ENCODE peak calls at places on chromosomes 1 and 21, in seven cellular contexts. O is heart right ventricle; G is brain microvascular endothelial cell; E is OCI-LY7; X is ovary; K is CD8-positive, alpha-beta T cell; P is right atrium auricular region. D is an unnamed sample.

GRCh38 chr1:20494609-20495311 is 8.8 kb upstream of the CAMK2N1 start:
- DNase-seq in O (no peak), G (peak), E (no peak), X (no peak), K (no peak), P (no peak), D (no peak)

GRCh38 chr1:214280386-214281029 is 451 bp upstream of the SMYD2 start:
- DNase-seq in O (peak), G (no peak), E (peak), X (peak), K (no peak), P (peak), D (no peak)

GRCh38 chr1:15411593-15412487 is 2.2 kb downstream of the EFHD2 start:
- DNase-seq in O (peak), G (no peak), E (peak), X (peak), K (no peak), P (no peak), D (no peak)

GRCh38 chr1:6435547-6435946 is 11.0 kb downstream of the ESPN start:
- DNase-seq in O (no peak), G (no peak), E (no peak), X (no peak), K (no peak), P (no peak), D (no peak)

GRCh38 chr1:241837901-241838300 is 10.1 kb upstream of the EXO1 start:
- DNase-seq in O (no peak), G (peak), E (no peak), X (no peak), K (no peak), P (no peak), D (no peak)

GRCh38 chr1:232376632-232377493 is 253.1 kb downstream of the SIPA1L2 start:
- DNase-seq in O (peak), G (no peak), E (no peak), X (no peak), K (no peak), P (no peak), D (no peak)

GRCh38 chr1:24892188-24893153 is 37.6 kb downstream of the RUNX3 start:
- DNase-seq in O (no peak), G (no peak), E (no peak), X (no peak), K (no peak), P (no peak), D (no peak)

GRCh38 chr1:9589144-9589718 is 520 bp downstream of the TMEM201 start:
- DNase-seq in O (no peak), G (peak), E (peak), X (peak), K (peak), P (no peak), D (peak)

GRCh38 chr1:13663969-13664368 is 36.0 kb upstream of the PRDM2 start:
- DNase-seq in O (no peak), G (no peak), E (no peak), X (no peak), K (no peak), P (no peak), D (no peak)

GRCh38 chr1:231497629-231498152 is 30.8 kb upstream of the TSNAX start:
- DNase-seq in O (no peak), G (no peak), E (no peak), X (no peak), K (no peak), P (no peak), D (no peak)

GRCh38 chr1:52937433-52938065 is 10.5 kb downstream of the SCP2 start:
- DNase-seq in O (no peak), G (no peak), E (no peak), X (no peak), K (no peak), P (no peak), D (no peak)

GRCh38 chr1:6884652-6885153 is 99.4 kb downstream of the CAMTA1 start:
- DNase-seq in O (no peak), G (no peak), E (no peak), X (no peak), K (no peak), P (no peak), D (no peak)

GRCh38 chr1:240312872-240313271 is 221.2 kb downstream of the FMN2 start:
- DNase-seq in O (no peak), G (peak), E (no peak), X (no peak), K (no peak), P (no peak), D (no peak)

GRCh38 chr1:150388241-150388640 is 24.3 kb downstream of the RPRD2 start:
- DNase-seq in O (no peak), G (no peak), E (no peak), X (no peak), K (no peak), P (no peak), D (no peak)

GRCh38 chr1:15799004-15799867 is 8.2 kb downstream of the UQCRHL start:
- DNase-seq in O (peak), G (peak), E (no peak), X (peak), K (no peak), P (peak), D (no peak)

GRCh38 chr1:101191049-101191448 is 45.8 kb upstream of the S1PR1 start:
- DNase-seq in O (no peak), G (no peak), E (no peak), X (no peak), K (no peak), P (no peak), D (no peak)

GRCh38 chr1:205975387-205975998 is 27.7 kb downstream of the RAB7B start:
- DNase-seq in O (no peak), G (no peak), E (no peak), X (no peak), K (no peak), P (no peak), D (no peak)

GRCh38 chr21:34198232-34199120 is 125.1 kb downstream of the MRPS6 start:
- DNase-seq in O (no peak), G (no peak), E (peak), X (no peak), K (peak), P (no peak), D (no peak)

GRCh38 chr1:118949317-118949716 is 38.8 kb downstream of the TBX15 start:
- DNase-seq in O (no peak), G (peak), E (no peak), X (no peak), K (no peak), P (peak), D (no peak)

GRCh38 chr1:68321084-68321685 is 88.9 kb upstream of the WLS start:
- DNase-seq in O (peak), G (peak), E (peak), X (peak), K (no peak), P (peak), D (no peak)

GRCh38 chr1:121519042-121519755 is 334.4 kb downstream of the SRGAP2C start:
- DNase-seq in O (peak), G (no peak), E (peak), X (no peak), K (peak), P (no peak), D (peak)

GRCh38 chr1:10617931-10618885 is 143.5 kb downstream of the PEX14 start:
- DNase-seq in O (no peak), G (no peak), E (no peak), X (no peak), K (no peak), P (no peak), D (no peak)

GRCh38 chr1:41315482-41315823 is 45.8 kb upstream of the FOXO6 start:
- DNase-seq in O (no peak), G (no peak), E (no peak), X (no peak), K (no peak), P (no peak), D (no peak)
- TF ChIP-seq CTCF in O (no peak), G (no peak), E (no peak), X (no peak), K (no peak), P (no peak), D (no peak)

GRCh38 chr21:16608209-16608830 is 878.5 kb downstream of the USP25 start:
- DNase-seq in O (no peak), G (no peak), E (no peak), X (no peak), K (no peak), P (no peak), D (no peak)
- TF ChIP-seq CTCF in O (no peak), G (peak), E (no peak), X (no peak), K (no peak), P (no peak), D (no peak)

GRCh38 chr1:210022044-210022443 is 84.0 kb downstream of the SYT14 start:
- DNase-seq in O (no peak), G (no peak), E (no peak), X (no peak), K (no peak), P (no peak), D (no peak)
- TF ChIP-seq CTCF in O (no peak), G (no peak), E (no peak), X (no peak), K (no peak), P (no peak), D (no peak)

DNA sequence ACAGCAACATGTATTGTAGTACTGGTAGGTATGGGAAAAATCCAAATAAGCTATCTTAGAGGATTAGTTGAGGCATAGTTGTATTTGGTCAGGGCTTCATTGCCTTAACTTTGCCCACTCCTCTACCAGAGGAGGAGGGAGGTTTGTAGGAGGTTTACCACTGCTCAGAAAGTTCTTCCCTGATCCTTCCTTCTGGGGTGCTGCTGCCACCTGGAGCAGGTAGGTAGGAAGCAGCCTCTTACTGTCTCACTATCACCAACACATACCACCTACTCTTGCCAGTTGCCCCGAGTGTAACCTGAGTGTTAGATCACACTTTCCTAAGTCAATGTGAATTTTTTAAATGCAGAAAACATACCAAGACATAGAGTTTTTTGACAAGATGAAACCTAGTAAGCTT is 24.1 kb upstream of the ZSWIM5 start:
- DNase-seq in O (no peak), G (no peak), E (peak), X (no peak), K (no peak), P (no peak), D (no peak)
- TF ChIP-seq CTCF in O (no peak), G (peak), E (peak), X (no peak), K (no peak), P (no peak), D (no peak)

GRCh38 chr1:201626629-201627275 is 87.8 kb downstream of the NAV1 start:
- DNase-seq in O (no peak), G (no peak), E (no peak), X (no peak), K (no peak), P (no peak), D (no peak)

GRCh38 chr1:201625711-201626300 is 86.9 kb downstream of the NAV1 start:
- DNase-seq in O (no peak), G (no peak), E (no peak), X (no peak), K (no peak), P (no peak), D (no peak)

GRCh38 chr1:201622824-201623223 is 83.9 kb downstream of the NAV1 start:
- DNase-seq in O (no peak), G (no peak), E (no peak), X (no peak), K (no peak), P (no peak), D (no peak)

GRCh38 chr1:201622353-201622752 is 83.4 kb downstream of the NAV1 start:
- DNase-seq in O (no peak), G (no peak), E (no peak), X (no peak), K (no peak), P (no peak), D (no peak)

GRCh38 chr1:201624741-201625646 is 86.1 kb downstream of the NAV1 start:
- DNase-seq in O (no peak), G (peak), E (no peak), X (no peak), K (no peak), P (no peak), D (no peak)
- TF ChIP-seq CTCF in O (no peak), G (peak), E (no peak), X (no peak), K (no peak), P (no peak), D (no peak)

DNA sequence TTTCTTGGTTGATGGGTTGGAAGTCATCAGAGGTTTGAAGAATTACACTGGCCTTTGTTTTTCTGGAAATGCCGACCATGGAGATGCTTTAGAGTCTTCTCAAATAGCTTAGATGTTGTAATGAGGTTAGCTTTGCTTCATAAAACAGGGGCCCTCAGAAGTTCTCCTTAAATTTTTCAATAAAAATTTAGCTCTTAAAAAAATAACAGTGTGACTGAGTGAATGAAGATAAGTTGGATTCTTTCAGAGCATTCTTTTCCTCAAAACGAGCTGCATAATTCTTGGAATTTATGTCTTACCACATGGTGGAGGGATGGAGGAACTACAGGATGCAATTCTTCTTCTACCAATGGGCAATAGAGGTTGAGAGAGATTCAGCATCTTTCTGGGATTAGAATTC is 23.4 kb downstream of the SYT11 start:
- DNase-seq in O (no peak), G (no peak), E (no peak), X (no peak), K (no peak), P (no peak), D (no peak)
- TF ChIP-seq CTCF in O (no peak), G (no peak), E (peak), X (no peak), K (no peak), P (no peak), D (no peak)

DNA sequence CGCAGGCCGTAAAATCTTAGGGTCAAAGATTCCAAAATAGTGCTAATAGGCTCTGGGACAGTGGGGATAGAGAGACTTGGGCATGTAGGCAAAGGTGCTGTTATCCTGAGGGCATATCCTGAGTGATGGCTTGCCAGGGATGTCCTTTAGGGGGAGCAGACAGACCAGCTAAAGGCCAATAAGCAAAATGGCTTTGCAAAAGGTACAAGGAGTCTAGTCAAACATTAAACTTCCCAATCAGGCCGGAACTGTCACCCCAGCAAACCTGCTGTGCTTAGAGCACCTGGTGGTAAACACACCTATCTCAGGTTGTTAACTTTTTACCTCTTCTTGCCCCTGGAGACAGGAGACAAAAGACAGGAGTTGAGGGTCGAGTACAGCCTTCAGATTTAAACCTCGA is 49.1 kb downstream of the TRABD2B start:
- DNase-seq in O (no peak), G (no peak), E (no peak), X (no peak), K (no peak), P (no peak), D (no peak)
- TF ChIP-seq CTCF in O (no peak), G (peak), E (no peak), X (no peak), K (no peak), P (no peak), D (peak)

GRCh38 chr1:222815367-222815765 is 527 bp downstream of the DISP1 start:
- DNase-seq in O (no peak), G (peak), E (no peak), X (no peak), K (no peak), P (peak), D (no peak)

GRCh38 chr1:222811671-222812070 is 3.2 kb upstream of the DISP1 start:
- DNase-seq in O (no peak), G (no peak), E (no peak), X (no peak), K (no peak), P (no peak), D (no peak)

GRCh38 chr1:222813866-222814535 is 838 bp upstream of the DISP1 start:
- DNase-seq in O (no peak), G (peak), E (no peak), X (no peak), K (no peak), P (no peak), D (no peak)

GRCh38 chr1:222817529-222817928 is 2.7 kb downstream of the DISP1 start:
- DNase-seq in O (no peak), G (peak), E (no peak), X (no peak), K (no peak), P (no peak), D (no peak)

DNA sequence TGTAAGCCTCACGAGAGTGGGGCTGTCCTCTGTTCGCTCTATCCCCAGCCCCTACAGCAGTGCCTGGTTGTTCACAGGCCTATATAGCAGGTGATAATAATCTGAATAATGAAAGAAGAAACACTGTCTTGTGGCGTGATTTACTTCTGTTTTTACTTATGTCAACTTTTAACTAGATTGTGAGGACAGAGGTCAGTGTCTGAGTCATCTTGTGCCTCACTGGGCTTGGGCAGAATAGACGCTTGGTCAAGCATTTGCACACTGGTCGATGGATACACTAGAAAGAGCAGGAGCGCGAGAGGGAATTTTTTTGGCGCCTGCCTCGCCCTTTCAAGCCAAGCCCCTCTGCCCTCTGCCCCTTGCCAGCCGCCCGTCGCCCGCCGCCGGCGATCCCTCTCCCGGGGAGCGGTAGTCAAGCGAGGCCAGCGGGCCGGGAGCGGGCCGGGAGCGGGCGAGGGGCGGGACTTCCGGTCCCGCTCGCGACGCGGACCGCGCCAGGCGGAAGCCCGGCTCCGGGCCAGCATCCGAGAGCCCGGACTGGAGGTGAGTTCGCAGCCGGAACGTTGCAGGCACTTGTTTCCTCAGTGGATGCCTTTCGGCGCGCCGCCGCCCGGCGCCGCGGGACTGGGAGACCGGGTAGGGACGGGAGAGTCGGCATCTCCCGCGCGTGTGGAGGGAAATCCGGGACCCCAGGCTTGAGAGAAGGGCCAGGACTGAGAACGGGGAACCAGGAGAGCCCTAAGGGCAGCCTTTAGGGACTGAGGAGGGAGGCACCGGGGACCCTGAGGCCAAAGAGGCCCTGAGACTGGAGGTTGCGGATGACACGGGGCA is at the start of gene DISP1:
- DNase-seq in O (peak), G (peak), E (peak), X (peak), K (peak), P (peak), D (peak)
- TF ChIP-seq CTCF in O (no peak), G (no peak), E (no peak), X (no peak), K (no peak), P (no peak), D (no peak)

GRCh38 chr1:153353226-153353947 is 4.3 kb upstream of the S100A9 start:
- DNase-seq in O (no peak), G (no peak), E (peak), X (no peak), K (no peak), P (no peak), D (peak)

GRCh38 chr1:153356392-153357075 is 1.1 kb upstream of the S100A9 start:
- DNase-seq in O (no peak), G (no peak), E (no peak), X (no peak), K (no peak), P (no peak), D (peak)

GRCh38 chr1:153352523-153352922 is 3.9 kb upstream of the PGLYRP4 start:
- DNase-seq in O (peak), G (peak), E (peak), X (peak), K (peak), P (peak), D (peak)

GRCh38 chr1:153355445-153356071 is 2.1 kb upstream of the S100A9 start:
- DNase-seq in O (peak), G (peak), E (peak), X (no peak), K (no peak), P (peak), D (peak)

DNA sequence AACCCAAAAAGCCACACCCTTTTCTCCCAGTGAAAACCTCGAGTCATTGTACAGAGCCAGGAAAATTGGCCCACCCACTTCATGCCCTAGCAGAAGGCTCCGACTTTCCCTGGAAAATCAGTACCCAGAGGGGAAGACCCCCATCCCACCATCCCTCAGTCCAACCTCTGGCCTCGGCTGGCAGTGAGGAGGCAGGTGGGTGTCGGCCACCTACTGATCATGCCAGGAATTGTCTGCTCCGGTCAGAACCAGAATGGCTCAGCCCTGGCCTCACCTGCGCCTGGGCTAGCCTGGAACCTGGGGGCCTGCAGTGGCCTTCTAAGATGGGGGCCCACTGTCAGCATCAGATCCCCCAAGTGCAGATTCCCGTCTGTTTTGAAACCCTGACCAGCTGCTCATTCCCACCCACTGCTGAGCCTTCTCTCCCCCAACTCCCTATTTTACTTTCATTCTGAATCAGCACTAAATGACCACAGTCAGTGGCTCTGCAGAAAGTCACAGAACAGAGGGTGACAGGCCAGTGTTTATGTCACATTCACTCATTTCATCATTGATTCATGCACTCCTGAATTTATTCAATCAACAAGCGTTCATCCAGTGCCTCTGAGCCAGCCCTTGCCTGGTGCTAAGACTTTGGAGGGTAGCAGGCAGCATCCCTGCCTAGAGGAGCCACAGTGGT is 3.0 kb upstream of the S100A9 start:
- DNase-seq in O (no peak), G (no peak), E (no peak), X (no peak), K (no peak), P (no peak), D (peak)
- TF ChIP-seq CTCF in O (no peak), G (peak), E (no peak), X (no peak), K (no peak), P (no peak), D (no peak)